ENCODE peak calls at places on chromosome 2, in six cellular contexts. Q is sigmoid colon, X is thoracic aorta, E is Calu3, Z is nephron progenitor cell, D is GM13977. K is an unnamed sample.

GRCh38 chr2:1538663-1539062 is 125.4 kb downstream of the TPO start:
- DNase-seq in X (no peak), Z (no peak), E (no peak), D (no peak), Q (no peak), K (no peak)

GRCh38 chr2:152426801-152427200 is 91.8 kb downstream of the FMNL2 start:
- DNase-seq in Z (no peak), D (no peak), Q (no peak), E (no peak), X (no peak), K (no peak)

GRCh38 chr2:199315299-199316179 is 142.2 kb downstream of the SATB2 start:
- DNase-seq in Z (peak; percentile 56), E (peak; percentile 9), D (no peak), Q (no peak), X (no peak), K (no peak)

GRCh38 chr2:45014016-45014702 is 4.9 kb upstream of the SIX2 start:
- DNase-seq in E (no peak), X (no peak), Z (peak; percentile 81), Q (no peak), D (peak; percentile 86), K (peak; percentile 83)

GRCh38 chr2:3634631-3635091 is 23.3 kb upstream of the ALLC start:
- DNase-seq in Q (peak; percentile 50), D (no peak), Z (no peak), X (no peak), E (no peak), K (no peak)

GRCh38 chr2:38438536-38439225 is 61.6 kb upstream of the ATL2 start:
- DNase-seq in X (no peak), Q (no peak), D (peak; percentile 67), Z (no peak), E (peak; percentile 84), K (peak; percentile 59)

GRCh38 chr2:23404426-23404825 is 19.4 kb downstream of the KLHL29 start:
- DNase-seq in X (no peak), D (peak; percentile 48), Q (peak; percentile 71), Z (no peak), E (peak; percentile 36), K (peak; percentile 57)

GRCh38 chr2:30649278-30649677 is 158.0 kb downstream of the CAPN13 start:
- DNase-seq in X (no peak), Q (no peak), Z (no peak), D (no peak), E (no peak), K (no peak)

GRCh38 chr2:142989276-142990204 is 112.1 kb downstream of the KYNU start:
- DNase-seq in Q (no peak), D (peak; percentile 5), Z (no peak), E (no peak), X (no peak), K (peak; percentile 47)

GRCh38 chr2:227191367-227191766 is 26.9 kb downstream of the COL4A3 start:
- DNase-seq in Q (no peak), X (no peak), D (no peak), E (no peak), Z (peak; percentile 15), K (no peak)

GRCh38 chr2:24907106-24907505 is 12.9 kb downstream of the ADCY3 start:
- DNase-seq in Q (no peak), E (no peak), D (no peak), Z (no peak), X (no peak), K (no peak)

GRCh38 chr2:62202019-62202722 is 6.3 kb downstream of the B3GNT2 start:
- DNase-seq in E (no peak), Z (no peak), Q (no peak), X (no peak), D (peak; percentile 54), K (peak; percentile 63)

GRCh38 chr2:25187729-25188350 is 19.5 kb upstream of the POMC start:
- DNase-seq in X (no peak), E (no peak), Z (no peak), Q (no peak), D (no peak), K (no peak)

GRCh38 chr2:241815477-241816430 is 6.8 kb downstream of the NEU4 start:
- DNase-seq in Z (no peak), Q (peak; percentile 61), E (no peak), X (no peak), D (peak; percentile 30), K (peak; percentile 35)

GRCh38 chr2:73759904-73760303 is 20.0 kb downstream of the DUSP11 start:
- DNase-seq in E (no peak), X (no peak), Z (no peak), D (no peak), Q (no peak), K (no peak)

GRCh38 chr2:199306116-199306515 is 151.6 kb downstream of the SATB2 start:
- DNase-seq in X (no peak), Z (no peak), E (no peak), Q (no peak), D (no peak), K (no peak)

GRCh38 chr2:205934443-205934842 is 151.5 kb downstream of the INO80D start:
- DNase-seq in Q (no peak), Z (no peak), D (no peak), X (no peak), E (peak; percentile 24), K (no peak)
- TF ChIP-seq CTCF in Q (no peak), Z (no peak), D (no peak), X (no peak), E (peak; percentile 15), K (no peak)

DNA sequence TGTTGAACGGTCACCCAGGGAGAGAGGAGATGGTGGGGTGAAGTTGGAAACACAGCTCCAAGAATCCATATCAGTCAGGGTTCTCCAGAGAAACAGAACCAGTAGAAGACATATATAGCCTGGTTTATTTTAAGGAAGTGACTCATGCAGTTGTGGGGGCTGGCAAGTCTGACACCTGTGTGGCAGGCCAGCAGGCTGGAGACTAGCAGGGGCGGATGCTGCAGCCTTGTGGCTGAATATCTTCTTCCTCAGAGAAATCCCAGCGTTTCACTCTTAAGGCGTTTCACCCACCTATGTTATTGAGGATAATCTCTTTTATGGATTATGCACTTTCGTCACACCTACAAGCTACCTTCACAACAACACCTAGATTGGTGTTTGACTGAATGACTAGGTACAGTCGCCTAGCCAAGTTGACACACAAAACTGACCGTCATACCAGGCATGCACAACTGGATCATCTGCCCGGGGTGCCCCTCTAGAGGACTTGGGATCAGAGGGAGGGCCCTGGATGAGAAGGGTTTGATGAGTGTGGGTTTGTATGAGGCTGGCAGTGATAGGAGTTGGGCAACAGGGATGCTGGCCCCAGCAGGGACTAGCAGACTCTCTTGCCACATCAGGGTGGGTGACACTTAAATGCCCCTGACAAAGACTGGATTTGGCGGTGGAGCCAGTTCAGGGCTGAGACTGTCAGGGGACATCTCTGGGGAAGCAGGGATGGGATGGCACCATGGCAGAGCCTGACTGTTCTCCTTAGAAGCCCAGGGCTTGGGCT is 23.4 kb downstream of the MROH2A start:
- DNase-seq in D (no peak), Z (no peak), X (no peak), E (peak; percentile 45), Q (no peak), K (no peak)
- TF ChIP-seq CTCF in D (peak; percentile 5), Z (no peak), X (no peak), E (no peak), Q (no peak), K (no peak)

DNA sequence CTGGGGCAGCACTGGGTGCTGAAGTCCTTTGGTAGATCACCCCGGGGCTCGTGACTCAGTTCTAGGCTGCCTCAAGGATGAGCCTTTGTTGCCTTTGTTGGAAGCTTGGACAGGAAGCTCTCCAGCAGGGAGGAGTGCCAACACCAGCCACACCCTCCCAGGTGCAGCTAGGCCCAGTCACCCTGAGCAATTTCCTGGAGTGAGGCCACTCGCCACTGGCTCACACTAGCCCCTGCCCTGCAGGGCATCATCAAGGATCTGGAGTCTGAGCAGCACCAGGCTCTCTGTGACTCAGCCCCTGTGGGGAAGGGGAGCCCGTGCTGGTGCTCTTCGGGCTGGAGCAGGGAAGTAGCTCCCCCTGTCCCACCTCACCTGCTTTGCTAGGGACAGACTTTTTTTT is 6.7 kb upstream of the SDC1 start:
- DNase-seq in E (peak; percentile 93), Q (no peak), Z (no peak), X (no peak), D (no peak), K (no peak)
- TF ChIP-seq CTCF in E (no peak), Q (no peak), Z (no peak), X (no peak), D (no peak), K (no peak)

DNA sequence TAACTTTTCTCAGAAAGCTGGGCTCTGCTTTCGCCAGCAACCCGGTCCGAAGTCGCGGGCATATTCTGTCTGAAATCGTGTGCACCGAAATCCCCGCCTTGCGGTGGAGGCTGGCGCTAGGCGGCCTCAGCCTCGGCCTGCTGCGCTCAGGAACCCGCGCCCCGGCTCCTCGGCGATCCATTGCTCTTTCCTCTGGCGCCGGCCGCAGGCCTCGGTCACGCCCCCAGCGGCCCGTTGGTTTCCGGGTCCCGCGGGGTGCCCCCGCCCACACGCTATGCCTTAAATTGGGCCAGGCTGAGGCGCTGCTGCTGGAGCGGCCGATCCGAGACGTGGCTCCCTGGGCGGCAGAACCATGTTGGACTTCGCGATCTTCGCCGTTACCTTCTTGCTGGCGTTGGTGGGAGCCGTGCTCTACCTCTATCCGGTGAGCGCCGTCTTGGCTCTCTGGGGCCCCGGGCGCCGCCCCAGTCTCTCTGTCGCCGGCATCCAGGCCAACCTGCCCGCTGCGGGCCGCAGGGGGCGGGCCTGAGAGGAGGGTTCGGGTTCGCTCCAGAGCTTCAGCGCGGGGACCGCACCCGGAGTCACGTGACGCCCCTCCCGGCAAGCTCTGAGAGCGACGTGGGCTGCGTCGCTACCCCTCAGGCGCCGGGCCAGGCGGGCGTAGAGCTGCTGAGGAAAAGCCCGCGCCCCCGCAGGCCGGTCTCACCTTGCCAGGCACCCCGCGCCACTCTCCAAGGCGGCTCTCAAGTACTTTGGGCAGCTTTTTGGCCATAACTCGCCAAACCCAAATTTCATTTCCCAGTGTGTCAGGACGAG is at the start of gene CYP20A1:
- DNase-seq in Q (peak; percentile 98), E (peak; percentile 98), X (peak; percentile 72), Z (peak; percentile 96), D (peak; percentile 93), K (peak; percentile 92)
- TF ChIP-seq CTCF in Q (peak; percentile 42), E (peak; percentile 24), X (peak; percentile 43), Z (no peak), D (peak; percentile 39), K (no peak)

GRCh38 chr2:20758997-20759396 is 63.9 kb downstream of the LDAH start:
- DNase-seq in E (no peak), X (no peak), Z (no peak), D (no peak), Q (no peak), K (no peak)
- TF ChIP-seq CTCF in E (no peak), X (no peak), Z (no peak), D (no peak), Q (no peak), K (no peak)

GRCh38 chr2:40955635-40956034 is 503.7 kb upstream of the SLC8A1 start:
- DNase-seq in Q (no peak), Z (no peak), D (no peak), E (no peak), X (no peak), K (no peak)
- TF ChIP-seq CTCF in Q (no peak), Z (no peak), D (no peak), E (no peak), X (no peak), K (no peak)

DNA sequence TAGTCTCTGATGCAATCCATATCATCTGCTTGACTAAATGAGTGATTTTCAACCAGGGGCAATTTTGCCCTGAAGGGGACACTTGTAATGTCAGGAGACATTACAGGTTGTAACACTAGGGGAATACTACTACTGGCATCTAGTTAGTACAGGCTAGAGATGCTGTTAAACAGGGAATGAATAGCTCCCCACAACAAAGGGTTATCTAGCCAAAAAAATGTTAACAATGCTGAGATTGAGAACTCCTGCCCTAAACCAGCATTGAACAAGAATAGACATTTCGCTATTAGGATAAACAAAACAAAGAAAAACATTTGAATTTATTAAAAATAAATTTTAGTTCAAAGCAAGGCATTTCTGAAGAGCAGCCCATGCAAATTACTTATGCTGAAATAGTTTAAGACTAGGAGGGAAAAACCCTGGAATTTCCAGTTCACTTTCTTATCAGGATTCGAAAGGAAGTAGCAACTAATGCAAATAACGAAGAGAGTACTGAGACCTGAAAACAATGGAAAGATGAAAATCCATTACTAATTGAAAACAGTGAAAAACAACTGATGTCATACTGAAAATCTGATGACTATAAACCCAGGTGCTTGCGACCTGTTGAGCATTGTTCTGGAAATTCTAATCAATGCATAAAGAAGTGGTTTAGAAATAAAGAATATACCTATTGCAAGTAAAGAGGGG is 53.1 kb downstream of the CAB39 start:
- DNase-seq in X (no peak), Z (no peak), D (no peak), Q (no peak), E (no peak), K (no peak)
- TF ChIP-seq CTCF in X (no peak), Z (no peak), D (no peak), Q (no peak), E (no peak), K (no peak)